ENCODE peak calls at places on chromosome 22, in eight cellular contexts. H is psoas muscle; N is mammary epithelial cell; Z is brain microvascular endothelial cell; A is AG04450; T is CD8-positive, alpha-beta T cell; O is PC-9; V is tibial nerve. M is an unnamed sample.

GRCh38 chr22:25573822-25574221 is 9.3 kb downstream of the GRK3 start:
- DNase-seq in H (no peak), N (no peak), Z (no peak), A (no peak), T (no peak), O (no peak), V (no peak), M (no peak)

GRCh38 chr22:28183078-28183870 is 264.2 kb upstream of the PITPNB start:
- DNase-seq in H (no peak), N (no peak), Z (no peak), A (no peak), T (no peak), O (no peak), V (no peak), M (no peak)

GRCh38 chr22:44753189-44754042 is 1.0 kb downstream of the ARHGAP8 start:
- DNase-seq in H (no peak), N (peak; percentile 74), Z (peak; percentile 55), A (no peak), T (no peak), O (no peak), V (peak; percentile 31), M (no peak)

GRCh38 chr22:25898707-25899365 is 156.8 kb downstream of the MYO18B start:
- DNase-seq in H (no peak), N (no peak), Z (no peak), A (no peak), T (no peak), O (no peak), V (no peak), M (no peak)

GRCh38 chr22:27238935-27239510 is 562.5 kb downstream of the MN1 start:
- DNase-seq in H (peak; percentile 81), N (peak; percentile 87), Z (peak; percentile 100), A (peak; percentile 95), T (no peak), O (peak; percentile 73), V (peak; percentile 18), M (no peak)

GRCh38 chr22:44944891-44945600 is 64.8 kb downstream of the PHF21B start:
- DNase-seq in H (no peak), N (no peak), Z (no peak), A (no peak), T (no peak), O (no peak), V (no peak), M (no peak)

GRCh38 chr22:28017859-28018258 is 98.8 kb upstream of the PITPNB start:
- DNase-seq in H (peak; percentile 10), N (no peak), Z (no peak), A (no peak), T (no peak), O (no peak), V (no peak), M (no peak)

GRCh38 chr22:26398741-26399153 is 30.3 kb upstream of the ASPHD2 start:
- DNase-seq in H (peak; percentile 48), N (peak; percentile 55), Z (peak; percentile 73), A (peak; percentile 8), T (peak; percentile 56), O (peak; percentile 34), V (peak; percentile 70), M (peak; percentile 30)

GRCh38 chr22:48084041-48084748 is 1321.7 kb downstream of the TBC1D22A start:
- DNase-seq in H (no peak), N (no peak), Z (no peak), A (no peak), T (no peak), O (no peak), V (no peak), M (no peak)

GRCh38 chr22:31846161-31847115 is 92.6 kb downstream of the DEPDC5 start:
- DNase-seq in H (no peak), N (no peak), Z (peak; percentile 68), A (peak; percentile 68), T (no peak), O (no peak), V (no peak), M (no peak)

GRCh38 chr22:31844941-31845340 is 91.1 kb downstream of the DEPDC5 start:
- DNase-seq in H (no peak), N (no peak), Z (no peak), A (no peak), T (no peak), O (no peak), V (no peak), M (no peak)

GRCh38 chr22:31840581-31840980 is 86.8 kb downstream of the DEPDC5 start:
- DNase-seq in H (no peak), N (no peak), Z (no peak), A (no peak), T (no peak), O (no peak), V (no peak), M (no peak)

GRCh38 chr22:31841029-31841827 is 87.4 kb downstream of the DEPDC5 start:
- DNase-seq in H (no peak), N (no peak), Z (no peak), A (no peak), T (no peak), O (no peak), V (no peak), M (no peak)

DNA sequence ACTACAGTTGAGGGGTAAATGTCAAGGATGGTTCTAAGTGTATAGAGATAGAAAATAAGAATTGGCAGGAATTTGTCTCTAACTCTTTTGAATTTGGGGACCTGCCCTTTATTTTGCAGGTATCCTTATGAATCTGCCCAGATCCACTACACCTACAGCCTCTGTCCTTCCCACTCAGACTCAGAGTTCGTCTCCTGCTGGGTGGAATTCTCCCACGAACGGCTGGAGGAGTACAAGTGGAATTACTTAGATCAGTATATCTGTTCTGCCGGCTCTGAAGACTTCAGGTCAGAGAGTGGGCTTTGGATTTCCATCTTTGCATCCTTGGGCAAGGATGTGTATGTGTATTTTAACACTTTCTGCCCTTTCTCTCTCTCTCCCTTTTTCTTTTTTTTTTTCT is 89.7 kb downstream of the DEPDC5 start:
- DNase-seq in H (no peak), N (no peak), Z (no peak), A (no peak), T (no peak), O (no peak), V (no peak), M (no peak)
- H3K27ac ChIP-seq in H (no peak overlapping the region), N (no peak overlapping the region), Z (no peak overlapping the region), A (no peak overlapping the region), T (no peak overlapping the region), O (no peak overlapping the region), V (no peak overlapping the region), M (no peak overlapping the region)

DNA sequence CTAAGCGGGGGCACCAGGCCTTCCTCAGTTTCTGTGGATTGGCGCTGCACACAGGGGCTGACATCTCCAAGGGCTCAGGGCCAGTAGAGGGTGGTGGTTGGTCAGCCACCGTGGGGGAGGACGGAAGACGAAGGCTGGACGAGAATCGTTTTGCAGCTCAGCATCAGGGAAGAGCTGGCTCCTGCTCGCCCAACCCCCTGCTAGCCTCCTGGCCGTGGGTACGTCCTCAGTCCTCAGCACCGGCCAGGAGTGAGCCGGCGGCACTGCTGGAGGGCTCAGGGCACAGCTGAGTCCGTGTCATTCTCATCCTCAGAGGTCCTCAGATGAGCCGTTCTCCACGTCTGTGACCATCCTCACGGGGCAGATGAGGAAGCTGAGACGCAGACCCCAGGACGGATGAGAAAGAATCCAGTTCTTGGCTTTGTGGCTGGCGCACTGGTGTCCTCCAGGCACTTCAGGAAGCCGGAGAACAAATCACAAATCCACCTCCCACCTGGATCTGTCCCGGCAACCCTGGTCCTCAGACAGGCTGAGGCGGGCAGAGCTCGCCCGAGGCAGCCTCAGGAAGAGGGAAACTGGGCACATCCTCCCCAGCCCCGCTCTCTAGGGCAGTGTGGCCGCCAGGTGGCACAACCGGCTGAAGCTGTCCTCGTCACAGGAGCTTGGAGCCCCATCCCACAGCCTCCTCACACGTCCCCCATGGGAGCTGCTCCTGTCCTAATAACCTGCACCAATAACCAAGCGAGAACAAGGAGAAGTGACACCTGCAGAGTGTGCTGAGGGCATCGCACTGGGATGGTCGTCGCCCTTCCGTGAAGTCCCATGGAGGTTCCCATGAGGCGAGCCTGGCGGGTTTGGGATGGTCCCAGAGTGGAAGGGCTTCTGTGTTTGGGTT is 393.7 kb downstream of the BRD1 start:
- DNase-seq in H (no peak), N (no peak), Z (no peak), A (no peak), T (no peak), O (peak; percentile 39), V (no peak), M (no peak)
- H3K27me3 ChIP-seq in H (peaks cover 7% of the 10 kb centered on the region), N (no peaks in the 10 kb centered on the region), Z (no peaks in the 10 kb centered on the region), A (no peaks in the 10 kb centered on the region), T (no peaks in the 10 kb centered on the region), O (peaks cover 95% of the 10 kb centered on the region), V (no peaks in the 10 kb centered on the region), M (no peaks in the 10 kb centered on the region)

DNA sequence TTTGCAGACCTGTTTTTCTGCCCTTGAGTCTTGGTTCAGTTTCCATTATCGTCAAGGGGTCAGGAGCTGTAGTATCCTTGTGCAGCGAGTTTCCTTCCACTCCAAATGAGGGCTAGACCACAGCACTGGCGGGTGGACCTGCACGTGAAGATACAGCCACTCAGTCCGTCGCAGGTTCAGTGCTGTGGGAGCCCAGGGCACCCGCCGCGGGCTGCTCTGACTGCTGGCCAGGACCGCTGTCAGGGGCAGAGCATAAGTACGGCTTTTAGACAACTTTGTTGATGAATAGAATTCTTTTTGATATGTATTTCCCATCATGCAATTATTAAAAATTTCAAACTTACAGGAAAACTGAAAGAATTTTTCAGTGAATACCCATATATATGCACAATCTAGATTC is 56.6 kb downstream of the NF2 start:
- DNase-seq in H (no peak), N (no peak), Z (no peak), A (no peak), T (no peak), O (no peak), V (no peak), M (no peak)
- H3K27ac ChIP-seq in H (no peak overlapping the region), N (no peak overlapping the region), Z (no peak overlapping the region), A (no peak overlapping the region), T (no peak overlapping the region), O (no peak overlapping the region), V (no peak overlapping the region), M (no peak overlapping the region)

DNA sequence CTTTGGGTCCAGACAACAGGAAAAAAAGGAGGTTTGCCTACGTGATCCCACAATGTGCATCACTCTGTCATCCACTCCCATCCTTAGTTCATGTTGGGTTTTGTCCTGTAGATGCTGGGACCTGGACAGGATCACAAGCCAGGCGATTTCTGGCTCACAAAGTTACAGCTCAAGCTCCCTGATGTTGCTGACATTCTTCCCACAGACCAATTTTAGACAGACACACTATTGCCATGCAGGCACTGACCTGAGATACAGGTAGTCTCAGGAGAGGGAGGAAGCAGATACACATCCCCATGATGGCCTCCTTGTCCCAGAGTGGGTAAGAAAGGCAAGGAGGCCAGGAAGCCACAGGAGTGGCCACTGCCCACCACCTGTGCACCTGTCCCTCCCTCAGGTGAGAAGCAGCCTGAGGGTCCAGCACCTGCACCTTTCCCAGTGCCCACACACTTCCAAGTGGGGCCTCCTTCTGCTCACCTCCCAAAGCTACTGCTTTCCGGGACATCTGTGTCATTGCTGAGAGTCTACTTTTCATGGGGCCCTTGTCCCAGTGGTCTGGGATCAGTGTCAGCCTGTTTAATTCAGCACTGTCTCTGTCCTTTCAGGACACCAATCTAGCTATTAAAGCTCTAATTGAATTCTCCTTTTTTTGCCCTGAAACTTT is 52.0 kb upstream of the TOP3B start:
- DNase-seq in H (no peak), N (no peak), Z (no peak), A (no peak), T (no peak), O (no peak), V (no peak), M (no peak)
- H3K27me3 ChIP-seq in H (peaks cover 4% of the 10 kb centered on the region), N (no peaks in the 10 kb centered on the region), Z (peaks cover 3% of the 10 kb centered on the region), A (peaks cover 9% of the 10 kb centered on the region), T (no peaks in the 10 kb centered on the region), O (peaks cover 5% of the 10 kb centered on the region), V (no peaks in the 10 kb centered on the region), M (no peaks in the 10 kb centered on the region)

GRCh38 chr22:36566720-36567119 is 37.8 kb upstream of the EIF3D start:
- DNase-seq in H (no peak), N (no peak), Z (no peak), A (no peak), T (no peak), O (no peak), V (no peak), M (no peak)
- H3K27ac ChIP-seq in H (no peak overlapping the region), N (no peak overlapping the region), Z (no peak overlapping the region), A (no peak overlapping the region), T (no peak overlapping the region), O (no peak overlapping the region), V (no peak overlapping the region), M (no peak overlapping the region)